ENCODE peak calls at places on chromosomes 1 and 21, in nine cellular contexts. O, S, G, B, U, R, H, Z and T are unnamed samples.

GRCh38 chr1:12600880-12601633 is 17.0 kb downstream of the DHRS3 start:
- DNase-seq in O (no peak), S (peak), G (no peak), B (no peak), U (peak), R (no peak), H (no peak), Z (peak), T (no peak)

GRCh38 chr1:201461783-201462441 is 7.1 kb downstream of the PHLDA3 start:
- DNase-seq in O (peak), S (no peak), G (peak), B (peak), U (peak), R (peak), H (no peak), Z (peak), T (peak)

GRCh38 chr1:25065246-25066238 is 135.5 kb upstream of the RUNX3 start:
- DNase-seq in O (peak), S (no peak), G (no peak), B (no peak), U (peak), R (peak), H (no peak), Z (peak), T (no peak)

GRCh38 chr21:43302769-43303168 is 124.2 kb downstream of the SIK1 start:
- DNase-seq in O (peak), S (no peak), G (no peak), B (no peak), U (no peak), R (no peak), H (no peak), Z (no peak), T (peak)

GRCh38 chr21:34603710-34604057 is 11.2 kb downstream of the RCAN1 start:
- DNase-seq in O (no peak), S (no peak), G (no peak), B (no peak), U (no peak), R (no peak), H (no peak), Z (no peak), T (no peak)

GRCh38 chr1:113046569-113046968 is 26.4 kb upstream of the LRIG2 start:
- DNase-seq in O (no peak), S (no peak), G (no peak), B (no peak), U (no peak), R (no peak), H (no peak), Z (no peak), T (no peak)

GRCh38 chr21:14482165-14482564 is 64.0 kb downstream of the SAMSN1 start:
- DNase-seq in O (no peak), S (no peak), G (no peak), B (no peak), U (no peak), R (no peak), H (no peak), Z (no peak), T (no peak)

GRCh38 chr1:234603221-234604204 is 6.5 kb downstream of the IRF2BP2 start:
- DNase-seq in O (no peak), S (no peak), G (no peak), B (no peak), U (peak), R (peak), H (no peak), Z (peak), T (no peak)

GRCh38 chr1:153417136-153417888 is 992 bp downstream of the S100A7A start:
- DNase-seq in O (no peak), S (no peak), G (no peak), B (no peak), U (no peak), R (no peak), H (no peak), Z (no peak), T (no peak)

GRCh38 chr1:54493608-54494007 is 54.4 kb upstream of the ACOT11 start:
- DNase-seq in O (no peak), S (no peak), G (no peak), B (no peak), U (peak), R (peak), H (no peak), Z (peak), T (no peak)

GRCh38 chr1:112429749-112430148 is 33.7 kb downstream of the CTTNBP2NL start:
- DNase-seq in O (no peak), S (no peak), G (no peak), B (no peak), U (no peak), R (no peak), H (no peak), Z (no peak), T (no peak)

GRCh38 chr1:37601441-37601840 is 5.7 kb upstream of the GNL2 start:
- DNase-seq in O (no peak), S (no peak), G (no peak), B (no peak), U (no peak), R (no peak), H (no peak), Z (peak), T (no peak)

GRCh38 chr1:169494343-169494742 is 8.6 kb upstream of the SLC19A2 start:
- DNase-seq in O (no peak), S (no peak), G (no peak), B (no peak), U (no peak), R (no peak), H (no peak), Z (no peak), T (no peak)

GRCh38 chr1:60867782-60868181 is 214.6 kb upstream of the NFIA start:
- DNase-seq in O (no peak), S (no peak), G (no peak), B (no peak), U (no peak), R (no peak), H (no peak), Z (no peak), T (no peak)

GRCh38 chr1:1847501-1848289 is 43.2 kb downstream of the GNB1 start:
- DNase-seq in O (no peak), S (no peak), G (no peak), B (no peak), U (no peak), R (no peak), H (no peak), Z (no peak), T (no peak)

GRCh38 chr1:169109561-169110134 is 3.2 kb downstream of the ATP1B1 start:
- DNase-seq in O (no peak), S (no peak), G (peak), B (no peak), U (peak), R (peak), H (no peak), Z (peak), T (peak)

GRCh38 chr1:29524285-29525065 is 288.2 kb downstream of the PTPRU start:
- DNase-seq in O (peak), S (no peak), G (no peak), B (no peak), U (no peak), R (no peak), H (no peak), Z (no peak), T (no peak)

GRCh38 chr1:174744886-174745285 is 254.9 kb upstream of the CACYBP start:
- DNase-seq in O (no peak), S (no peak), G (no peak), B (no peak), U (peak), R (no peak), H (no peak), Z (no peak), T (no peak)

GRCh38 chr21:15631342-15631741 is 98.4 kb upstream of the USP25 start:
- DNase-seq in O (no peak), S (no peak), G (no peak), B (peak), U (peak), R (peak), H (no peak), Z (peak), T (no peak)

GRCh38 chr1:198333744-198334143 is 176.9 kb downstream of the NEK7 start:
- DNase-seq in O (no peak), S (no peak), G (no peak), B (peak), U (peak), R (peak), H (no peak), Z (peak), T (no peak)

GRCh38 chr1:99548924-99549605 is 96.8 kb upstream of the PALMD start:
- DNase-seq in O (no peak), S (no peak), G (peak), B (no peak), U (peak), R (no peak), H (no peak), Z (peak), T (peak)

GRCh38 chr1:208217774-208218173 is 26.4 kb downstream of the PLXNA2 start:
- DNase-seq in O (no peak), S (no peak), G (no peak), B (no peak), U (no peak), R (no peak), H (no peak), Z (peak), T (no peak)

GRCh38 chr1:43887748-43888147 is 45.9 kb upstream of the ARTN start:
- DNase-seq in O (no peak), S (no peak), G (no peak), B (no peak), U (no peak), R (no peak), H (no peak), Z (no peak), T (no peak)

GRCh38 chr1:205505076-205505729 is 734 bp downstream of the CDK18 start:
- DNase-seq in O (no peak), S (no peak), G (no peak), B (no peak), U (no peak), R (no peak), H (no peak), Z (no peak), T (peak)

GRCh38 chr1:111603979-111604378 is 15.6 kb upstream of the RAP1A start:
- DNase-seq in O (no peak), S (no peak), G (no peak), B (no peak), U (no peak), R (no peak), H (peak), Z (no peak), T (no peak)